ENCODE peak calls at places on chromosome 17, in ten cellular contexts. Y is A549, F is stomach, M is endothelial cell of umbilical vein, N is upper lobe of left lung, G is NB4, D is IMR-90, L is spleen, R is adrenal gland, S is lower leg skin. Q is an unnamed sample.

GRCh38 chr17:71402661-71403141 is 718.1 kb upstream of the SOX9 start:
- DNase-seq in Y (peak), F (no peak), M (no peak), N (no peak), G (no peak), D (no peak), L (no peak), R (no peak), S (peak), Q (no peak)

GRCh38 chr17:61380836-61381525 is 18.7 kb upstream of the TBX2 start:
- DNase-seq in Y (no peak), F (no peak), M (no peak), N (no peak), G (no peak), D (no peak), L (peak), R (no peak), S (no peak), Q (no peak)

GRCh38 chr17:49993423-49994037 is 1.5 kb downstream of the DLX3 start:
- DNase-seq in Y (no peak), F (peak), M (no peak), N (peak), G (peak), D (no peak), L (no peak), R (peak), S (no peak), Q (no peak)

GRCh38 chr17:81664051-81664470 is 2.3 kb downstream of the OXLD1 start:
- DNase-seq in Y (no peak), F (no peak), M (no peak), N (peak), G (no peak), D (no peak), L (no peak), R (no peak), S (no peak), Q (no peak)

GRCh38 chr17:43530303-43531081 is 15.6 kb downstream of the ETV4 start:
- DNase-seq in Y (no peak), F (peak), M (peak), N (peak), G (no peak), D (peak), L (peak), R (peak), S (no peak), Q (no peak)

GRCh38 chr17:41360291-41360995 is 9.2 kb downstream of the KRT33B start:
- DNase-seq in Y (no peak), F (no peak), M (no peak), N (no peak), G (no peak), D (peak), L (no peak), R (no peak), S (no peak), Q (no peak)

GRCh38 chr17:79951361-79952264 is 84.1 kb downstream of the TBC1D16 start:
- DNase-seq in Y (no peak), F (peak), M (no peak), N (peak), G (peak), D (peak), L (no peak), R (peak), S (no peak), Q (no peak)

GRCh38 chr17:7394452-7395191 is at the start of gene PLSCR3:
- DNase-seq in Y (peak), F (peak), M (peak), N (peak), G (peak), D (peak), L (peak), R (peak), S (peak), Q (peak)

GRCh38 chr17:6476061-6476833 is 32.0 kb downstream of the PIMREG start:
- DNase-seq in Y (no peak), F (no peak), M (no peak), N (no peak), G (no peak), D (no peak), L (no peak), R (no peak), S (no peak), Q (no peak)

GRCh38 chr17:61075988-61076387 is 323.7 kb upstream of the TBX2 start:
- DNase-seq in Y (no peak), F (no peak), M (no peak), N (no peak), G (no peak), D (no peak), L (no peak), R (no peak), S (no peak), Q (no peak)

GRCh38 chr17:6510321-6511023 is 45.9 kb downstream of the PITPNM3 start:
- DNase-seq in Y (no peak), F (no peak), M (peak), N (no peak), G (no peak), D (peak), L (no peak), R (peak), S (no peak), Q (no peak)

GRCh38 chr17:79045001-79045729 is 21.2 kb downstream of the C1QTNF1 start:
- DNase-seq in Y (no peak), F (no peak), M (no peak), N (no peak), G (no peak), D (no peak), L (peak), R (no peak), S (no peak), Q (no peak)

GRCh38 chr17:34465756-34466155 is 102.7 kb upstream of the CCL1 start:
- DNase-seq in Y (no peak), F (no peak), M (no peak), N (no peak), G (no peak), D (no peak), L (no peak), R (no peak), S (no peak), Q (no peak)

GRCh38 chr17:81342700-81343070 is 47.6 kb upstream of the SLC38A10 start:
- DNase-seq in Y (no peak), F (no peak), M (no peak), N (no peak), G (no peak), D (no peak), L (peak), R (no peak), S (no peak), Q (no peak)

DNA sequence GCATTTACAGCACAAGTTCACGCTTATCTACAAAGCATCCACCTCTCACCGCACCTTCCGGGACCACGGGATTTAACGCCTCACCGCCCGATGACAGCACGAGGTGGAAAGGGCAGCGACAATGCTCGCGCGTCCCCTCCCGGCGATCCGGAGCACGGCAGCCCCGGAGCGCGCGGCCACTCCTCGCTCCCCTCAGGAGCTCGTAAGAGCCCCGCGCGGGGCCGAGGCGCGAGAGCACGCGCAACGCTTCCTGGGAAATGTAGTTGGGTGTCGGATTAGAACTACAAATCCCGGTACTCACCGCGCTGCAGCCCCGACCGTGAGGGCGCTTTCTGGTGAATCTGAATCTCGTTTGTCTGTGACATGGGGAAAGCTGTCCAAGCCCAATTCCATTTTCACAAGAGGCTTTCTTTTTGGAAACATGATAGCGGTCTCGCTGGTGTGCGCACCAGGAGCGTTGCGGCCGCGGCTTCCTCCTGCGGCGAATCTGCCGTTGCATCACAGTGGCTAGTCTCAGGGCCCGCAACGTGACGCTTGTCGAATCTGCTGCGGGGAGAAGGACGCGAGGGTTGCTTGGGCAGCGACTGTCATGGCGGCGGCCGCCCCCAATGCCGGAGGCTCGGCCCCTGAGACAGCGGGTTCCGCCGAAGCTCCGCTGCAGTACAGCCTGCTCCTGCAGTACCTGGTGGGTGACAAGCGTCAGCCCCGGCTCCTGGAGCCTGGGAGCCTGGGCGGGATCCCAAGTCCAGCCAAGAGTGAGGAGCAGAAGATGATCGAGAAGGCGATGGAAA is at the start of gene TIMM22:
- DNase-seq in Y (peak), F (peak), M (peak), N (peak), G (peak), D (peak), L (peak), R (peak), S (peak), Q (peak)
- TF ChIP-seq POLR2A in Y (peak), F (no peak), M (peak), N (no peak), G (peak), D (peak), L (peak), R (peak), S (no peak), Q (peak)

GRCh38 chr17:78042542-78042941 is 84.0 kb downstream of the TNRC6C start:
- DNase-seq in Y (no peak), F (no peak), M (no peak), N (no peak), G (no peak), D (no peak), L (no peak), R (no peak), S (no peak), Q (no peak)

GRCh38 chr17:78039581-78039980 is 81.1 kb downstream of the TNRC6C start:
- DNase-seq in Y (no peak), F (no peak), M (no peak), N (no peak), G (no peak), D (no peak), L (no peak), R (no peak), S (no peak), Q (no peak)

GRCh38 chr17:78038748-78039288 is 80.3 kb downstream of the TNRC6C start:
- DNase-seq in Y (no peak), F (no peak), M (no peak), N (no peak), G (no peak), D (no peak), L (no peak), R (no peak), S (no peak), Q (no peak)

GRCh38 chr17:78041401-78042179 is 83.1 kb downstream of the TNRC6C start:
- DNase-seq in Y (no peak), F (no peak), M (no peak), N (no peak), G (no peak), D (no peak), L (no peak), R (no peak), S (no peak), Q (no peak)

GRCh38 chr17:78040561-78041400 is 82.3 kb downstream of the TNRC6C start:
- DNase-seq in Y (peak), F (peak), M (peak), N (peak), G (no peak), D (peak), L (peak), R (peak), S (peak), Q (peak)
- TF ChIP-seq POLR2A in Y (peak), F (no peak), M (peak), N (no peak), G (no peak), D (no peak), L (no peak), R (peak), S (no peak), Q (peak)

GRCh38 chr17:19753049-19753444 is 4.9 kb upstream of the ALDH3A1 start:
- DNase-seq in Y (peak), F (peak), M (peak), N (peak), G (peak), D (peak), L (peak), R (peak), S (peak), Q (peak)
- TF ChIP-seq POLR2A in Y (peak), F (no peak), M (no peak), N (no peak), G (no peak), D (no peak), L (no peak), R (peak), S (no peak), Q (no peak)

GRCh38 chr17:31560836-31561235 is 169.4 kb downstream of the RAB11FIP4 start:
- DNase-seq in Y (no peak), F (no peak), M (peak), N (no peak), G (no peak), D (no peak), L (no peak), R (no peak), S (no peak), Q (no peak)

GRCh38 chr17:31558748-31559646 is 167.5 kb downstream of the RAB11FIP4 start:
- DNase-seq in Y (peak), F (peak), M (peak), N (peak), G (peak), D (peak), L (peak), R (peak), S (peak), Q (peak)

GRCh38 chr17:31561469-31562412 is 170.3 kb downstream of the RAB11FIP4 start:
- DNase-seq in Y (no peak), F (no peak), M (peak), N (no peak), G (peak), D (peak), L (no peak), R (no peak), S (no peak), Q (no peak)

GRCh38 chr17:31562447-31562846 is 171.0 kb downstream of the RAB11FIP4 start:
- DNase-seq in Y (no peak), F (peak), M (no peak), N (no peak), G (no peak), D (no peak), L (no peak), R (no peak), S (no peak), Q (no peak)

DNA sequence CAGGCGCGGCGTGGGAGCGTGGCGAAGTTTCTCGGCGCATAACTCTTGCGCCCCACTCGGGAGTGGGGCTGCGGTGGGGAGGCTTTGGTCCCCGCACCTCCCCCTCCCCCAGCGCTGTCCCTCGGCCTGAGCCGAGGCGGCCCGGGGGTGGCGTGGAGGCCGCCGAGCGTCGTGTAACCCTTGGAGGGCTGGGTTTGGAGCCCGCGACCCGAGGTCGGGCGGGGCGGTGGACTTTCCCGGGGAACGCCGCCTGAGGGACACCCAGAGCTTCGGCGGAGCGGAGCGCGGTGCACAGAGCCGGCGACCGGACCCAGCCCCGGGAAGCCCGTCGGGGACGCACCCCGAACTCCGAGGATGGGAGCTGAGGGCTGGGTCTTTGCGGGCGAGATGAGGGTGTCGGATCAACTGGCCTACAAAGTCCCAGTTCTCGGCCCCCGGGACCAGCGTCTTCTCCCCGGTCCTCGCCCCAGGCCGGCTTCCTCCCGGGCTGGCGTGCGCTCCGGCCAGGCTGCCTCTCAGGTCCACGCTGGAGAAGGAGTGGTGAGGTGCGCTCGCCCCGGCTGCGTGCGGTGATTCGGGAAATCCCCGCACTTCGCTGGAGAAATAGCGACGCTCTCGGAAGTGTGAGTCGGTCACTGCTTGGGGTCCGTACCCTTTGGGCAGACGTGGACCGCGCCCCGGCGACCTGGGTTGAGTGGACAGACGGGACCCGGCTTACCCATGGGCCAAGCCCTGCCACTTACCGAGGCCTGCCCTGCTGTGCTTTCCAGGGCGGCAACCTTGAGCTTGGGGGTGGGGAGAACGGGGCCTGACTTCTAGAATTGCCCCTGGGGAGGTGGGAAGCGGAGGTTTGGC is 168.4 kb downstream of the RAB11FIP4 start:
- DNase-seq in Y (peak), F (no peak), M (peak), N (no peak), G (no peak), D (no peak), L (no peak), R (no peak), S (no peak), Q (no peak)
- TF ChIP-seq POLR2A in Y (no peak), F (no peak), M (no peak), N (no peak), G (no peak), D (no peak), L (no peak), R (no peak), S (no peak), Q (no peak)

GRCh38 chr17:57408064-57408811 is 151.9 kb downstream of the MSI2 start:
- DNase-seq in Y (no peak), F (no peak), M (no peak), N (no peak), G (no peak), D (no peak), L (no peak), R (no peak), S (no peak), Q (no peak)

GRCh38 chr17:57406131-57406980 is 150.0 kb downstream of the MSI2 start:
- DNase-seq in Y (no peak), F (no peak), M (no peak), N (no peak), G (no peak), D (peak), L (no peak), R (no peak), S (no peak), Q (peak)

GRCh38 chr17:57405486-57406072 is 149.3 kb downstream of the MSI2 start:
- DNase-seq in Y (no peak), F (no peak), M (no peak), N (no peak), G (no peak), D (peak), L (no peak), R (no peak), S (no peak), Q (no peak)

GRCh38 chr17:57406981-57407286 is 150.6 kb downstream of the MSI2 start:
- DNase-seq in Y (no peak), F (no peak), M (no peak), N (no peak), G (no peak), D (no peak), L (no peak), R (no peak), S (no peak), Q (no peak)

DNA sequence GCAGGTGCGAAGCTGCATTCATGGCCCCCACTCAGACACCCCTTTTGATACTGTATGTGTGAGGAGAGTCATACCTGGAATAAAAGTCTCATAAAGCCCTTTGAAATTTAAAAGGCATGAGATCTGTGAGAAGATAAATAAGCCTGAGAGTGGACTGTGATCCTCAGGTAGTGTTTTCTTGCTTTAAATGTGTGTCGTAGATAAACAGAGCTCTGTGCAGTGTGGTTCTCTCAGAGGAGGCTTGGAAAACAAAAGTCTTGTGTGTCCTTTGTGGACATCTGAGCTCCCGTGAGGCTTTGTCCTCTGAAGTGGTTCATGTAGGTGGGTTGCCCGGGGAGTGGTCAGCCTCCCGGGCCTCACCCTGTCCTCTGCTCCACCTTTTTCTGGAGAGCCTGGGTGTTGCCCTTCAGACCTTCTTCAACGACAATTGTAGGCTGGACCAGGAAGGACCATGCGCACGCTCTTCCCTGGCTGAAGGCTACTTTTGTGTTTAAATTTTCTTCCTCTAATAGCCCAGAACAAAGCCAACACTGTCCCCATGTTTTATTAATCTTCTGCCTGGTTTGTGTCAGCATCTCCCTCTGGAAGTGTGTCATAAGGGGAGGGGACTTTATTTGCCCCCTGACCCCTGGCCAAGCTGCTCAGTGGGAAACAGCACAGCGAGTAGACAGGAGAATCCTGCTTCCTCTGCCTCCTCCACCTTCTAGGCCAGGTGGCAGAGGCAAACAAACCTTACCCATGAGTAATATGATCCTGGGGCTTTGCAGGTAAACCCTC is 151.2 kb downstream of the MSI2 start:
- DNase-seq in Y (no peak), F (peak), M (no peak), N (peak), G (no peak), D (no peak), L (no peak), R (no peak), S (no peak), Q (no peak)
- TF ChIP-seq POLR2A in Y (no peak), F (no peak), M (no peak), N (no peak), G (no peak), D (no peak), L (no peak), R (no peak), S (no peak), Q (no peak)